ENCODE peak calls at places on chromosomes 5 and 9, in four cellular contexts. A, S, B and D are unnamed samples.

GRCh38 chr5:100904259-100904822 is 1.3 kb upstream of the ST8SIA4 start:
- DNase-seq in A (no peak), S (peak; percentile 31), B (no peak), D (peak; percentile 88)

GRCh38 chr5:64340293-64340692 is 165.5 kb upstream of the RGS7BP start:
- DNase-seq in A (no peak), S (no peak), B (no peak), D (no peak)

GRCh38 chr5:133287500-133287899 is 235.7 kb downstream of the HSPA4 start:
- DNase-seq in A (peak; percentile 12), S (peak; percentile 75), B (peak; percentile 34), D (peak; percentile 69)

GRCh38 chr5:142839711-142840441 is 69.7 kb downstream of the ARHGAP26 start:
- DNase-seq in A (no peak), S (no peak), B (no peak), D (no peak)

GRCh38 chr9:129184743-129185142 is 6.7 kb upstream of the IER5L start:
- DNase-seq in A (no peak), S (no peak), B (no peak), D (no peak)

GRCh38 chr5:126575644-126576043 is 19.4 kb downstream of the ALDH7A1 start:
- DNase-seq in A (no peak), S (no peak), B (no peak), D (no peak)

GRCh38 chr5:4555739-4556285 is 584.3 kb upstream of the ADAMTS16 start:
- DNase-seq in A (no peak), S (no peak), B (no peak), D (no peak)

GRCh38 chr5:123033157-123033671 is 3.3 kb downstream of the PPIC start:
- DNase-seq in A (peak; percentile 5), S (no peak), B (no peak), D (no peak)

GRCh38 chr5:172123269-172123692 is 64.7 kb downstream of the STK10 start:
- DNase-seq in A (peak; percentile 55), S (peak; percentile 34), B (peak; percentile 61), D (no peak)

GRCh38 chr9:503331-503730 is 288.7 kb downstream of the DOCK8 start:
- DNase-seq in A (no peak), S (no peak), B (no peak), D (peak; percentile 45)

GRCh38 chr9:503881-504852 is 289.5 kb downstream of the DOCK8 start:
- DNase-seq in A (peak; percentile 48), S (peak; percentile 94), B (peak; percentile 55), D (peak; percentile 92)

DNA sequence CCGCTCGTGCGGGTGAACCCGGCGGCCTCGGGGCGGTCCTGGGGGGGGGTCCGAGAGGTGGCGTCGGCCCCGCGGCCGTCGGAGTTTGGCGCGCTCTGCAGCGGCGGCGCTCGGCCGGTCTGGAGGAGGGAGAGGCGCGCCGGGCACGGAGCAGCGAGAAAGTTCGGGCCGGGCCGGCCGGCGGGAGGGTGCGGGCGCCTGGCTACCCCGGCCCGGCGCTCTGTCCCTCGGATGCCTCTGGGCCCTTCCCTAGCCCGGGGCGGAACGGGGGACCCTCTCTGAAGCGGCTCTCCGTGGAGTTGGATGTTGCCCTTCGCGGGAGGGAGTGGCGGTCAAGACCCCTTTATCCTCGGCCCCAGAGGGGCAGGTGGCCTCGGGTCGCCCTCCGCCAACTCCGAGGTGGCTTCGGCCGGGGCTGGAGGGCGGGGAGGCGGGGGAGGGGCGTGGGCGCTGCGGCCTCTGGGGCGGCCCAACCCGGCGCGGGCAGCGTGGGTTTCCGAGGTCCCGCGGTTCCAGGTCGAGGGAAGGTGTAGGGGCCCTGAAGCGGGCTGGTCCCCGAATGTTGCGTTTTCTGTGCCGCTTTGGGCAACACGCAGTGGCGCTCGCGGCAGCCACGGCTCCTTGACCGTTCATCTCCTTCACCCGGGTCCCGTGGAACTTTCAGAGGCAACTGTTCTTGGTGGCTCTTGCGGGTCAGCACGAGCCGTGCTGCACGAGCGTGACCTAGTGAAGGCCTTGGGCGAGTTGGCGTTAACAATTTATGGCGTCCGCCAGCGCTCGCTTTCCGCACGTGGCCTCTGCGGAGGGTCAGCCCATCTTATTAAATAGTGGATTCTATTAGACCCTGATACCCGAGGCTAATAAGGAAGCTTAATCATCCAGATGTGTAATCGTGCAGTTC is 290.5 kb downstream of the DOCK8 start:
- DNase-seq in A (no peak), S (peak; percentile 63), B (peak; percentile 16), D (peak; percentile 71)
- H3K9ac ChIP-seq in A (no peak overlapping the region), S (no peak overlapping the region), B (no peak overlapping the region), D (peak overlapping the region; percentile 82)

DNA sequence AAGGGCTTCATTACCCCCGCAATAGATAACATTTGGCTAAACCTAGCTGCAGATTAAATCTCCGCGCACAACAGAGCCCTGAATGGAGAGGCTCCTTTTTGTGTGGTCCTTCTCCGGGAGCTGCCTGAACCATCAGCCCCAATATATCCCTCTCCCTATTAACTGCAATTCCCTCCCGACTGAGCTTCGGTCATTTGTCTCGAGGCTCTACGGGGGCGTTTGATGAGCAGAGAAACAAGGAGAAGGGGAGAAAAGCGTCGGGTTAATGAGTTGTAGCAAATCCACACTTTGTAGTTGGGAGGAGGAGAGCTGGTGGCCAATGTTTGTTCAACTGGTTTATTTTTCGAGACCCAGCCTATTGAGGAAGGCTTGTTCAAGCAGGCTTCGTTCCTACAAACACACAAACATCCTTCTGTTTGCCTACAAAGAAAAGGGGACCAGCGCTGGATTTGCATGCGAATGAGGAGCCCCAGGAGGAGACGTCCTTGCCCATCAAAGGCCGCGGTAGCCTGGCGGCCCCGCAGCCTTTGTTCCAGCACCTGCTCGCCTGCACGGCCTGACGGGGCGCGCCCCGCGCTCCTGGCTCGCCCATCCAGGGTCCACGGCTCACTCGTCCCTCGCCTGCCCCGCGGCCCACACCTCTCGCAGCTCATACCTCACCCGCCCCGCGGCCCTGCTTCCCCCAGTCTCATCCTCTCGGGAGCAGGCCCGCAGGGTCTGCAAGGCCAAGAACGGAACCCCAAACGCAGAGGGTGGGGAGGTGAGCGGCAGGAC is 4.7 kb downstream of the FOXD1 start:
- DNase-seq in A (no peak), S (peak; percentile 92), B (no peak), D (no peak)
- H3K27me3 ChIP-seq in A (peaks cover 74% of the 10 kb centered on the region), S (peaks cover 96% of the 10 kb centered on the region), B (peaks cover 2% of the 10 kb centered on the region), D (no peaks in the 10 kb centered on the region)

GRCh38 chr5:127980843-127981242 is 102.7 kb upstream of the SLC12A2 start:
- DNase-seq in A (no peak), S (no peak), B (no peak), D (no peak)

GRCh38 chr5:127979475-127979874 is 104.1 kb upstream of the SLC12A2 start:
- DNase-seq in A (no peak), S (no peak), B (no peak), D (no peak)

GRCh38 chr5:127978738-127979300 is 104.7 kb upstream of the SLC12A2 start:
- DNase-seq in A (no peak), S (no peak), B (no peak), D (no peak)

GRCh38 chr5:127976991-127977717 is 106.4 kb upstream of the SLC12A2 start:
- DNase-seq in A (no peak), S (no peak), B (no peak), D (peak; percentile 69)

GRCh38 chr5:127981498-127981897 is 102.1 kb upstream of the SLC12A2 start:
- DNase-seq in A (no peak), S (no peak), B (no peak), D (no peak)
- H4K20me1 ChIP-seq in A (no peaks in the 10 kb centered on the region), S (no peaks in the 10 kb centered on the region), B (no peaks in the 10 kb centered on the region), D (no peaks in the 10 kb centered on the region)

DNA sequence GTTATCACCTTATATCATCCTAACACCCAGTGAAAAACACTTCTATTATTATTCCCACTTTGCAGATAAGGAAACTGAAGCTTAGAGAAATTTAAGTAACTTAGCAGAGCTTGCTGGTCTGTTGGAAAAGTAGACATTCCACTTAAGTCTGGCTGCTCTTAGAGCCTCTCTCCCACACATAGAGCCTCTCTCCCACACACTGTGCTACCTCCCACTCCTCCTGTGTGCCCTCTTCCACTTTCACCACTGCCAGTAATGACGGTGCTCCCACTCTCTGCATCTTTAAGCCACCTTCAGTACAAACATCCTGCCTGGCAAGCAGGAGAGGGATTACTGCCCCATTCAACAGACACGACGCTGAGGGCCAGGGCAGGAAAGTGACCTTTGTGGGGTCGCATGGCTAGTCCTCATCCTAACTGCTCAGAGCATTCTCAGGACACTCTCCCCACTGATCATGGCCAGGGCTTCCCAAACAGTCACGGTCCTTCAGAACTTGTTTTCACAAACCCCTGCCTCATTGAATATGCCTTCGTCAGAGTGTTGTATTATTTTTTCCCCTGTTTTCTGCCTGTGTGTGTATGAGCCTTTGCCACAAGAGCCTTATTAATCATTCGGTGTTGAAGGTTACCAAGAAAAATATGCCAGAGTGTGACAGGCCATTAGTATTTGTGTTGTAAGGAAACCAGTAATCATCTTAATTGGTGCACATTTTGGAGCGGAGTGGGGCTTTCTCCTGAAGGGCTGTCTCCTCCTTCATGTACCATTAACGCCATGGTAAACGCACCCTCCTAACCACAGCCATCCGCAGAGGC is 87.2 kb upstream of the SAP30L start:
- DNase-seq in A (no peak), S (no peak), B (peak; percentile 85), D (no peak)
- H3K9ac ChIP-seq in A (no peak overlapping the region), S (no peak overlapping the region), B (no peak overlapping the region), D (no peak overlapping the region)

GRCh38 chr9:136547508-136548215 is 1.8 kb upstream of the NOTCH1 start:
- DNase-seq in A (no peak), S (no peak), B (no peak), D (no peak)

GRCh38 chr9:136546697-136547481 is 1.0 kb upstream of the NOTCH1 start:
- DNase-seq in A (no peak), S (peak; percentile 64), B (peak; percentile 37), D (peak; percentile 56)

GRCh38 chr9:136544549-136545064 is 1.2 kb downstream of the NOTCH1 start:
- DNase-seq in A (no peak), S (peak; percentile 71), B (no peak), D (no peak)

GRCh38 chr9:136545065-136545965 is 533 bp downstream of the NOTCH1 start:
- DNase-seq in A (no peak), S (peak; percentile 55), B (no peak), D (peak; percentile 67)

GRCh38 chr9:136545966-136546696 is at the start of gene NOTCH1:
- DNase-seq in A (peak; percentile 30), S (peak; percentile 92), B (peak; percentile 91), D (peak; percentile 92)
- H3K27me3 ChIP-seq in A (peaks cover 32% of the 10 kb centered on the region), S (peaks cover 13% of the 10 kb centered on the region), B (no peaks in the 10 kb centered on the region), D (peaks cover 7% of the 10 kb centered on the region)

GRCh38 chr5:149747141-149747832 is 17.2 kb downstream of the PPARGC1B start:
- DNase-seq in A (no peak), S (no peak), B (no peak), D (no peak)

GRCh38 chr5:149748471-149749094 is 18.5 kb downstream of the PPARGC1B start:
- DNase-seq in A (no peak), S (no peak), B (no peak), D (no peak)

GRCh38 chr5:149747833-149748366 is 17.8 kb downstream of the PPARGC1B start:
- DNase-seq in A (no peak), S (no peak), B (no peak), D (no peak)

GRCh38 chr5:149749481-149750365 is 19.6 kb downstream of the PPARGC1B start:
- DNase-seq in A (peak; percentile 41), S (no peak), B (peak; percentile 29), D (no peak)

GRCh38 chr5:149750596-149750995 is 20.5 kb downstream of the PPARGC1B start:
- DNase-seq in A (no peak), S (no peak), B (no peak), D (no peak)
- H4K20me1 ChIP-seq in A (no peaks in the 10 kb centered on the region), S (no peaks in the 10 kb centered on the region), B (no peaks in the 10 kb centered on the region), D (peaks cover 22% of the 10 kb centered on the region)

GRCh38 chr5:79936644-79937216 is 54.3 kb downstream of the MTX3 start:
- DNase-seq in A (no peak), S (no peak), B (no peak), D (no peak)
- H3K9ac ChIP-seq in A (no peak overlapping the region), S (no peak overlapping the region), B (no peak overlapping the region), D (no peak overlapping the region)